ENCODE peak calls at places on chromosomes 7 and 10, in nine cellular contexts. L is lung; F is A549; Z is lower lobe of right lung; T is CD4-positive, alpha-beta T cell; O is heart left ventricle; Y is pancreas; P is caudate nucleus; W is astrocyte. H is an unnamed sample.

GRCh38 chr7:49822862-49823261 is 49.4 kb downstream of the VWC2 start:
- DNase-seq in L (no peak), F (no peak), Z (no peak), T (no peak), O (no peak), Y (no peak), P (no peak), W (no peak), H (no peak)

GRCh38 chr10:118506835-118507234 is 88.6 kb downstream of the PRLHR start:
- DNase-seq in L (peak; percentile 22), F (no peak), Z (no peak), T (no peak), O (no peak), Y (no peak), P (no peak), W (no peak), H (no peak)

GRCh38 chr7:5567810-5568209 is 144.2 kb upstream of the TNRC18 start:
- DNase-seq in L (no peak), F (no peak), Z (no peak), T (no peak), O (no peak), Y (no peak), P (no peak), W (no peak), H (no peak)

GRCh38 chr7:151517601-151518104 is 2.0 kb downstream of the RHEB start:
- DNase-seq in L (no peak), F (no peak), Z (no peak), T (no peak), O (no peak), Y (no peak), P (no peak), W (no peak), H (no peak)

GRCh38 chr10:97888641-97889262 is 39.1 kb downstream of the GOLGA7B start:
- DNase-seq in L (peak; percentile 76), F (peak; percentile 86), Z (peak; percentile 83), T (no peak), O (no peak), Y (no peak), P (peak; percentile 52), W (peak; percentile 55), H (no peak)

GRCh38 chr7:75688200-75689136 is 50.3 kb downstream of the HIP1 start:
- DNase-seq in L (no peak), F (no peak), Z (no peak), T (no peak), O (peak; percentile 73), Y (peak; percentile 50), P (peak; percentile 73), W (no peak), H (peak; percentile 74)

GRCh38 chr7:98119257-98119918 is 12.7 kb downstream of the LMTK2 start:
- DNase-seq in L (no peak), F (peak; percentile 46), Z (no peak), T (no peak), O (no peak), Y (no peak), P (no peak), W (peak; percentile 78), H (no peak)

GRCh38 chr7:55260171-55260570 is 105.0 kb upstream of the LANCL2 start:
- DNase-seq in L (no peak), F (no peak), Z (no peak), T (no peak), O (no peak), Y (no peak), P (no peak), W (no peak), H (no peak)

GRCh38 chr10:49647554-49647953 is 31.9 kb upstream of the C10orf53 start:
- DNase-seq in L (no peak), F (no peak), Z (no peak), T (no peak), O (no peak), Y (no peak), P (no peak), W (no peak), H (no peak)

GRCh38 chr7:155387066-155387620 is 70.8 kb upstream of the EN2 start:
- DNase-seq in L (no peak), F (no peak), Z (no peak), T (no peak), O (no peak), Y (peak; percentile 40), P (no peak), W (no peak), H (no peak)

GRCh38 chr10:79349766-79350406 is 2.6 kb downstream of the PPIF start:
- DNase-seq in L (no peak), F (no peak), Z (no peak), T (no peak), O (no peak), Y (no peak), P (no peak), W (no peak), H (no peak)

GRCh38 chr10:129908406-129908805 is 55.7 kb downstream of the EBF3 start:
- DNase-seq in L (no peak), F (no peak), Z (no peak), T (no peak), O (no peak), Y (no peak), P (no peak), W (no peak), H (no peak)

GRCh38 chr10:132112611-132113010 is 46.9 kb downstream of the JAKMIP3 start:
- DNase-seq in L (no peak), F (no peak), Z (peak; percentile 24), T (no peak), O (no peak), Y (no peak), P (no peak), W (no peak), H (no peak)

GRCh38 chr7:9711259-9711658 is 1262.4 kb upstream of the PHF14 start:
- DNase-seq in L (no peak), F (no peak), Z (no peak), T (no peak), O (no peak), Y (no peak), P (no peak), W (no peak), H (no peak)

GRCh38 chr10:69461327-69462025 is 10.2 kb downstream of the TSPAN15 start:
- DNase-seq in L (no peak), F (no peak), Z (no peak), T (no peak), O (no peak), Y (no peak), P (no peak), W (no peak), H (no peak)

GRCh38 chr10:8069627-8070026 is 15.1 kb downstream of the GATA3 start:
- DNase-seq in L (no peak), F (no peak), Z (no peak), T (no peak), O (no peak), Y (no peak), P (no peak), W (peak; percentile 92), H (no peak)

GRCh38 chr10:121900443-121901174 is 27.2 kb downstream of the ATE1 start:
- DNase-seq in L (no peak), F (peak; percentile 62), Z (no peak), T (no peak), O (no peak), Y (no peak), P (no peak), W (peak; percentile 23), H (no peak)

GRCh38 chr7:18087031-18087686 is 59.5 kb upstream of the PRPS1L1 start:
- DNase-seq in L (no peak), F (peak; percentile 13), Z (peak; percentile 45), T (no peak), O (peak; percentile 57), Y (peak; percentile 57), P (peak; percentile 35), W (peak; percentile 15), H (no peak)

GRCh38 chr7:153887756-153888591 is 164.2 kb upstream of the DPP6 start:
- DNase-seq in L (no peak), F (no peak), Z (peak; percentile 42), T (no peak), O (no peak), Y (peak; percentile 63), P (no peak), W (no peak), H (no peak)

GRCh38 chr7:102063736-102064135 is 222.9 kb upstream of the SH2B2 start:
- DNase-seq in L (peak; percentile 49), F (peak; percentile 60), Z (peak; percentile 56), T (no peak), O (no peak), Y (no peak), P (no peak), W (peak; percentile 87), H (no peak)

GRCh38 chr7:67377939-67378862 is 381.6 kb downstream of the TYW1 start:
- DNase-seq in L (peak; percentile 66), F (peak; percentile 57), Z (peak; percentile 70), T (peak; percentile 9), O (peak; percentile 68), Y (peak; percentile 78), P (peak; percentile 52), W (peak; percentile 43), H (peak; percentile 61)

DNA sequence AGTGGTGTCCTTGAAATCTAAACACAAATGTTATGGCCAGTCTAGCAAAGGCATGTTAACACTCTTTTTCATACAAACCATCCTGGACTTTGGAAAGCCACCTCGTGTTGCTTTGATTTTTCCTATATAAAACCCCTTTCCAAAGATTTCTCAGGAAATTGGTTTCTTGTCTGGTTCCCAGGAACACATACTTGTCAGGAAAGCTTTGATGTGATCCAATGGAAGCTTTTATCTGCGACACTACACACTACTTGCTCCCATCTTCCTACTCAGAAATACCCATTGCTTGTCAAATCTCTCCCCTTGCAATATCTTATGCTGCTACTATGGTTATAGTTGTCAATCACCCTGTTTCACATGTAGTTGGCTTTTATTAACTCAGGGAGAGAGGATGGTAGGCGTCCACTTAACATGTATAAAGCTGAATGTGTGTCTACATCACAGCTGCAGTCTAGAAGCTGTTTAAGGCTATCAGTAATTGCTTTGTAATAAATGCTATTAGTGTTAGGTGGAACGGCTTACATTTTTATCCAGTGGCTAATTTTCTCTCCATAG is 189.6 kb downstream of the GPAM start:
- DNase-seq in L (no peak), F (no peak), Z (no peak), T (no peak), O (no peak), Y (no peak), P (no peak), W (no peak), H (no peak)
- H3K27ac ChIP-seq in L (no peak overlapping the region), F (no peak overlapping the region), Z (no peak overlapping the region), T (no peak overlapping the region), O (no peak overlapping the region), Y (no peak overlapping the region), P (no peak overlapping the region), W (no peak overlapping the region), H (no peak overlapping the region)

GRCh38 chr7:130803127-130803526 is 69.1 kb upstream of the KLF14 start:
- DNase-seq in L (no peak), F (no peak), Z (no peak), T (no peak), O (no peak), Y (no peak), P (no peak), W (no peak), H (no peak)
- H3K27ac ChIP-seq in L (no peak overlapping the region), F (no peak overlapping the region), Z (no peak overlapping the region), T (no peak overlapping the region), O (no peak overlapping the region), Y (no peak overlapping the region), P (no peak overlapping the region), W (no peak overlapping the region), H (no peak overlapping the region)

GRCh38 chr10:13672505-13672904 is 85.7 kb downstream of the PRPF18 start:
- DNase-seq in L (no peak), F (no peak), Z (no peak), T (no peak), O (no peak), Y (no peak), P (no peak), W (no peak), H (no peak)
- H3K27ac ChIP-seq in L (no peak overlapping the region), F (no peak overlapping the region), Z (no peak overlapping the region), T (no peak overlapping the region), O (no peak overlapping the region), Y (no peak overlapping the region), P (no peak overlapping the region), W (no peak overlapping the region), H (no peak overlapping the region)

GRCh38 chr10:19833508-19833824 is 17.2 kb downstream of the PLXDC2 start:
- DNase-seq in L (no peak), F (no peak), Z (no peak), T (no peak), O (no peak), Y (no peak), P (no peak), W (no peak), H (no peak)
- H3K27ac ChIP-seq in L (no peak overlapping the region), F (no peak overlapping the region), Z (no peak overlapping the region), T (no peak overlapping the region), O (no peak overlapping the region), Y (no peak overlapping the region), P (no peak overlapping the region), W (no peak overlapping the region), H (no peak overlapping the region)

H was measured in substantia nigra.